ENCODE peak calls at places on chromosomes 11 and 22, in seven cellular contexts. One of them, this sample, is unnamed.

GRCh38 chr11:64726211-64726641 is 3.2 kb upstream of the NRXN2 start:
- DNase-seq in stimulated activated CD8-positive, alpha-beta memory T cell treated with anti-CD3 and anti-CD28 coated beads, Interleukin-12 subunit alpha, Interleukin-12 subunit beta, amount 100 ng/mL, for 4 hours: no peak
- DNase-seq in Daoy: no peak
- DNase-seq in CD8-positive, alpha-beta T cell: no peak
- DNase-seq in hippocampal formation: no peak
- DNase-seq in activated CD4-positive, alpha-beta T cell treated with anti-CD3 and anti-CD28 coated beads for 4 hours: no peak
- DNase-seq in germinal center: no peak
- DNase-seq in this sample: no peak

GRCh38 chr22:21593406-21594232 is 26.1 kb downstream of the UBE2L3 start:
- DNase-seq in stimulated activated CD8-positive, alpha-beta memory T cell treated with anti-CD3 and anti-CD28 coated beads, Interleukin-12 subunit alpha, Interleukin-12 subunit beta, amount 100 ng/mL, for 4 hours: no peak
- DNase-seq in Daoy: no peak
- DNase-seq in CD8-positive, alpha-beta T cell: no peak
- DNase-seq in hippocampal formation: no peak
- DNase-seq in activated CD4-positive, alpha-beta T cell treated with anti-CD3 and anti-CD28 coated beads for 4 hours: no peak
- DNase-seq in germinal center: no peak
- DNase-seq in this sample: no peak

GRCh38 chr22:48071305-48071704 is 1308.9 kb downstream of the TBC1D22A start:
- DNase-seq in stimulated activated CD8-positive, alpha-beta memory T cell treated with anti-CD3 and anti-CD28 coated beads, Interleukin-12 subunit alpha, Interleukin-12 subunit beta, amount 100 ng/mL, for 4 hours: no peak
- DNase-seq in Daoy: no peak
- DNase-seq in CD8-positive, alpha-beta T cell: no peak
- DNase-seq in hippocampal formation: no peak
- DNase-seq in activated CD4-positive, alpha-beta T cell treated with anti-CD3 and anti-CD28 coated beads for 4 hours: no peak
- DNase-seq in germinal center: no peak
- DNase-seq in this sample: no peak

GRCh38 chr11:26950260-26950719 is 43.6 kb upstream of the FIBIN start:
- DNase-seq in stimulated activated CD8-positive, alpha-beta memory T cell treated with anti-CD3 and anti-CD28 coated beads, Interleukin-12 subunit alpha, Interleukin-12 subunit beta, amount 100 ng/mL, for 4 hours: no peak
- DNase-seq in Daoy: peak
- DNase-seq in CD8-positive, alpha-beta T cell: no peak
- DNase-seq in hippocampal formation: no peak
- DNase-seq in activated CD4-positive, alpha-beta T cell treated with anti-CD3 and anti-CD28 coated beads for 4 hours: no peak
- DNase-seq in germinal center: no peak
- DNase-seq in this sample: no peak

GRCh38 chr11:94665116-94665659 is 98.0 kb downstream of the PIWIL4 start:
- DNase-seq in stimulated activated CD8-positive, alpha-beta memory T cell treated with anti-CD3 and anti-CD28 coated beads, Interleukin-12 subunit alpha, Interleukin-12 subunit beta, amount 100 ng/mL, for 4 hours: no peak
- DNase-seq in Daoy: no peak
- DNase-seq in CD8-positive, alpha-beta T cell: no peak
- DNase-seq in hippocampal formation: no peak
- DNase-seq in activated CD4-positive, alpha-beta T cell treated with anti-CD3 and anti-CD28 coated beads for 4 hours: no peak
- DNase-seq in germinal center: no peak
- DNase-seq in this sample: no peak

GRCh38 chr11:1122356-1123002 is 35.3 kb upstream of the MUC5AC start:
- DNase-seq in stimulated activated CD8-positive, alpha-beta memory T cell treated with anti-CD3 and anti-CD28 coated beads, Interleukin-12 subunit alpha, Interleukin-12 subunit beta, amount 100 ng/mL, for 4 hours: no peak
- DNase-seq in Daoy: no peak
- DNase-seq in CD8-positive, alpha-beta T cell: no peak
- DNase-seq in hippocampal formation: no peak
- DNase-seq in activated CD4-positive, alpha-beta T cell treated with anti-CD3 and anti-CD28 coated beads for 4 hours: no peak
- DNase-seq in germinal center: peak
- DNase-seq in this sample: no peak

GRCh38 chr11:122157540-122158173 is 41.6 kb upstream of the BLID start:
- DNase-seq in stimulated activated CD8-positive, alpha-beta memory T cell treated with anti-CD3 and anti-CD28 coated beads, Interleukin-12 subunit alpha, Interleukin-12 subunit beta, amount 100 ng/mL, for 4 hours: no peak
- DNase-seq in Daoy: no peak
- DNase-seq in CD8-positive, alpha-beta T cell: no peak
- DNase-seq in hippocampal formation: peak
- DNase-seq in activated CD4-positive, alpha-beta T cell treated with anti-CD3 and anti-CD28 coated beads for 4 hours: no peak
- DNase-seq in germinal center: no peak
- DNase-seq in this sample: peak

GRCh38 chr11:16749666-16750065 is 11.2 kb downstream of the C11orf58 start:
- DNase-seq in stimulated activated CD8-positive, alpha-beta memory T cell treated with anti-CD3 and anti-CD28 coated beads, Interleukin-12 subunit alpha, Interleukin-12 subunit beta, amount 100 ng/mL, for 4 hours: no peak
- DNase-seq in Daoy: no peak
- DNase-seq in CD8-positive, alpha-beta T cell: no peak
- DNase-seq in hippocampal formation: no peak
- DNase-seq in activated CD4-positive, alpha-beta T cell treated with anti-CD3 and anti-CD28 coated beads for 4 hours: no peak
- DNase-seq in germinal center: no peak
- DNase-seq in this sample: no peak

GRCh38 chr22:47173535-47174021 is 411.1 kb downstream of the TBC1D22A start:
- DNase-seq in stimulated activated CD8-positive, alpha-beta memory T cell treated with anti-CD3 and anti-CD28 coated beads, Interleukin-12 subunit alpha, Interleukin-12 subunit beta, amount 100 ng/mL, for 4 hours: no peak
- DNase-seq in Daoy: no peak
- DNase-seq in CD8-positive, alpha-beta T cell: no peak
- DNase-seq in hippocampal formation: no peak
- DNase-seq in activated CD4-positive, alpha-beta T cell treated with anti-CD3 and anti-CD28 coated beads for 4 hours: no peak
- DNase-seq in germinal center: no peak
- DNase-seq in this sample: no peak

GRCh38 chr11:69819541-69820070 is 390 bp upstream of the FGF3 start:
- DNase-seq in stimulated activated CD8-positive, alpha-beta memory T cell treated with anti-CD3 and anti-CD28 coated beads, Interleukin-12 subunit alpha, Interleukin-12 subunit beta, amount 100 ng/mL, for 4 hours: no peak
- DNase-seq in Daoy: no peak
- DNase-seq in CD8-positive, alpha-beta T cell: no peak
- DNase-seq in hippocampal formation: no peak
- DNase-seq in activated CD4-positive, alpha-beta T cell treated with anti-CD3 and anti-CD28 coated beads for 4 hours: no peak
- DNase-seq in germinal center: no peak
- DNase-seq in this sample: no peak

This sample was measured in kidney glomerular epithelial cell.